ENCODE peak calls at places on chromosomes 16 and 17, in ten cellular contexts. T is IMR-90, M is lower leg skin, F is thyroid gland, Q is uterus, Y is Peyer's patch, N is testis, O is tibial nerve, I is H54, K is A549. Z is an unnamed sample.

GRCh38 chr16:63146251-63146650 is 1110.0 kb upstream of the CDH8 start:
- DNase-seq in K (no peak), T (no peak), N (no peak), Q (no peak), F (no peak), I (no peak), Y (no peak), M (no peak), O (no peak), Z (no peak)

GRCh38 chr16:10126686-10127085 is 55.5 kb downstream of the GRIN2A start:
- DNase-seq in T (peak; percentile 5), F (no peak), M (no peak), O (no peak), K (no peak), Q (peak; percentile 49), Y (no peak), N (no peak), I (peak; percentile 11), Z (no peak)

GRCh38 chr17:60107526-60108257 is 29.0 kb upstream of the HEATR6 start:
- DNase-seq in N (no peak), I (no peak), Y (no peak), K (no peak), M (no peak), F (no peak), T (no peak), Q (no peak), O (no peak), Z (no peak)

GRCh38 chr17:82602986-82603385 is 45.3 kb downstream of the WDR45B start:
- DNase-seq in K (no peak), T (peak; percentile 44), M (no peak), I (no peak), N (no peak), O (no peak), Y (no peak), Q (no peak), F (no peak), Z (no peak)

GRCh38 chr17:31726980-31727427 is 132.0 kb downstream of the COPRS start:
- DNase-seq in Q (peak; percentile 30), Y (no peak), I (no peak), K (no peak), N (no peak), O (no peak), M (no peak), F (no peak), T (peak; percentile 81), Z (no peak)

GRCh38 chr17:81148986-81149533 is 16.2 kb upstream of the PVALEF start:
- DNase-seq in F (no peak), O (no peak), K (no peak), N (no peak), Q (no peak), M (no peak), I (no peak), Y (no peak), T (no peak), Z (no peak)

GRCh38 chr16:46814790-46815189 is 16.2 kb downstream of the C16orf87 start:
- DNase-seq in O (no peak), F (no peak), Q (no peak), I (no peak), N (no peak), Y (no peak), M (no peak), T (no peak), K (no peak), Z (no peak)

GRCh38 chr16:57938936-57939871 is 31.7 kb downstream of the CNGB1 start:
- DNase-seq in O (peak; percentile 32), M (peak; percentile 79), K (peak; percentile 35), F (peak; percentile 94), Q (peak; percentile 52), Y (no peak), N (peak; percentile 52), T (peak; percentile 20), I (peak; percentile 76), Z (no peak)

GRCh38 chr17:34610038-34610437 is 30.7 kb downstream of the TMEM132E start:
- DNase-seq in I (no peak), Y (no peak), M (no peak), O (no peak), N (no peak), Q (no peak), K (no peak), T (no peak), F (no peak), Z (no peak)

GRCh38 chr16:70430667-70431536 is 8.0 kb downstream of the ST3GAL2 start:
- DNase-seq in O (no peak), K (no peak), F (peak; percentile 22), Y (no peak), M (no peak), Q (no peak), T (peak; percentile 24), N (no peak), I (no peak), Z (peak; percentile 69)

GRCh38 chr16:704552-705380 is 835 bp downstream of the FBXL16 start:
- DNase-seq in T (no peak), K (no peak), M (no peak), I (no peak), Q (no peak), Y (no peak), N (no peak), F (no peak), O (no peak), Z (no peak)

GRCh38 chr16:700684-701584 is 4.7 kb downstream of the FBXL16 start:
- DNase-seq in I (no peak), O (no peak), N (no peak), Q (no peak), Y (no peak), T (no peak), F (no peak), K (no peak), M (no peak), Z (peak; percentile 33)

GRCh38 chr16:703406-703805 is 2.2 kb downstream of the FBXL16 start:
- DNase-seq in M (no peak), I (no peak), Q (no peak), T (no peak), N (no peak), K (no peak), F (no peak), Y (no peak), O (no peak), Z (no peak)

GRCh38 chr16:704047-704446 is 1.6 kb downstream of the FBXL16 start:
- DNase-seq in F (no peak), I (no peak), T (no peak), Q (no peak), Y (no peak), M (no peak), N (no peak), K (no peak), O (no peak), Z (no peak)

GRCh38 chr16:702341-702740 is 3.3 kb downstream of the FBXL16 start:
- DNase-seq in Q (no peak), F (no peak), T (no peak), M (no peak), K (no peak), N (no peak), O (no peak), I (no peak), Y (no peak), Z (no peak)
- TF ChIP-seq POLR2A in Q (no peak), F (no peak), T (no peak), M (no peak), K (no peak), N (no peak), O (no peak), I (no peak), Y (no peak), Z (no peak)

DNA sequence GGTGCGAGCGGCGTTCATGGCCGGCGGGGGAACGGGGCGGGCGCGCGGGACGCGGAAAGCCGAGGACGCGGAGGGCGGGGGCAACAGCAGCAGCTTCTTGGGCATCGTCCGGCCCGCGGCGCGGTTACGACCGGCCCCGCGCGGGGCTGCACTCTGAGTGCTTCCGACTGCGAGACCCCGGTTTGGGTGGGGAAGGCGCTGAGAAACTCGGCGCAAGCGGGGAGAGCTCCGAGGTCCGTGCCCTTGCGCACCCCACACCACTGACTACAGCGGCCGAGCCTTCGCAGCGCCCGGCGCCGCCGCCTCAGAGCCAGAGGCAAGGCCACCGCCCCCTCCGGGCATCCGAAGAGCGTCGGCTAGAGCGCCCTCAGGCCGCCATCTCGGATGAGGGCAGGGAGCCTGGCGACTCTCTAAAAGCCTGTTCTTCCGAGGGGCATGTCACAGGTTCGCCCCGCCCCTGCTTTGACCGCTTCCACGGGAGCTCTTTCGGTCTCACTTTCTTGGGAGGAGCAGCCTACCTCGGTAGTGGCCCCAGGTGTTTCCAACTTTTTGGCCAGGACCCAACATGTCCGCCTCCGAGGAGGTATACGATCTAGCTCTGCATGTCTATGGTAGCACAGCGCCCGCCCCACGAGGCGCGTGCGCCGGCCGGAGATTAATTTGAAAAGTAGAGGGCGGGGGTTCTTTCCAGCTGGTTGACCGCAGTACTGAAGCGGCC is at the start of gene PRPSAP1:
- DNase-seq in Y (peak; percentile 93), N (peak; percentile 94), M (peak; percentile 82), Q (peak; percentile 79), O (peak; percentile 73), I (peak; percentile 82), F (peak; percentile 89), K (peak; percentile 98), T (peak; percentile 87), Z (peak; percentile 95)
- TF ChIP-seq POLR2A in Y (peak; percentile 66), N (peak; percentile 40), M (no peak), Q (peak; percentile 51), O (no peak), I (peak; percentile 99), F (peak; percentile 92), K (peak; percentile 98), T (peak; percentile 93), Z (peak; percentile 76)

GRCh38 chr16:9039208-9039607 is 52.2 kb upstream of the HAPSTR1 start:
- DNase-seq in F (no peak), Y (no peak), O (no peak), T (peak; percentile 55), M (no peak), N (no peak), Q (no peak), I (no peak), K (no peak), Z (peak; percentile 6)

GRCh38 chr16:9042943-9043680 is 48.3 kb upstream of the HAPSTR1 start:
- DNase-seq in Y (no peak), O (no peak), N (no peak), F (no peak), M (peak; percentile 21), Q (no peak), T (peak; percentile 86), I (no peak), K (no peak), Z (no peak)

GRCh38 chr16:9035986-9036385 is 55.5 kb upstream of the HAPSTR1 start:
- DNase-seq in O (no peak), I (no peak), F (no peak), M (no peak), K (no peak), Q (no peak), T (no peak), N (no peak), Y (no peak), Z (no peak)

GRCh38 chr16:9042533-9042932 is 48.9 kb upstream of the HAPSTR1 start:
- DNase-seq in K (no peak), N (no peak), I (no peak), M (no peak), F (no peak), O (no peak), T (no peak), Y (no peak), Q (no peak), Z (no peak)

GRCh38 chr16:9040766-9041430 is 50.5 kb upstream of the HAPSTR1 start:
- DNase-seq in Q (no peak), M (no peak), K (no peak), T (no peak), Y (no peak), O (no peak), F (no peak), N (no peak), I (no peak), Z (no peak)
- TF ChIP-seq POLR2A in Q (no peak), M (no peak), K (no peak), T (no peak), Y (no peak), O (no peak), F (no peak), N (no peak), I (no peak), Z (no peak)

GRCh38 chr17:2704890-2705248 is 6.7 kb downstream of the CLUH start:
- DNase-seq in O (no peak), T (no peak), N (no peak), Y (peak; percentile 42), K (no peak), I (no peak), F (no peak), M (no peak), Q (no peak), Z (no peak)
- TF ChIP-seq POLR2A in O (no peak), T (no peak), N (no peak), Y (no peak), K (no peak), I (no peak), F (no peak), M (no peak), Q (no peak), Z (no peak)

Z was measured in erythroblast.